ENCODE peak calls at places on chromosomes 13 and 19, in ten cellular contexts. D is NCI-H82; U is stimulated activated effector memory CD8-positive, alpha-beta T cell treated with anti-CD3 and anti-CD28 coated beads, Interleukin-12 subunit alpha, Interleukin-12 subunit beta, amount 100 ng/mL, for 72 hours; R is anterior cingulate cortex; Z is dorsolateral prefrontal cortex; W is WERI-Rb-1; P is NCI-H2107; K is H54; V is DND-41; Y is aorta. M is an unnamed sample.

GRCh38 chr19:18441804-18442788 is 4.2 kb upstream of the ISYNA1 start:
- DNase-seq in V (no peak), Z (no peak), P (no peak), U (no peak), Y (no peak), W (no peak), R (no peak), D (no peak), K (no peak), M (no peak)

GRCh38 chr13:20566424-20566916 is 487 bp upstream of the IFT88 start:
- DNase-seq in U (peak; percentile 14), Y (no peak), D (peak; percentile 99), V (no peak), P (no peak), K (peak; percentile 29), R (no peak), W (peak; percentile 96), Z (no peak), M (peak; percentile 84)

GRCh38 chr19:30093966-30094770 is 152.1 kb downstream of the URI1 start:
- DNase-seq in R (no peak), D (no peak), Y (peak; percentile 29), K (no peak), Z (no peak), P (no peak), W (no peak), U (no peak), V (no peak), M (no peak)

GRCh38 chr13:35714588-35714987 is 238.1 kb upstream of the MAB21L1 start:
- DNase-seq in V (no peak), W (peak; percentile 86), U (no peak), P (no peak), Y (no peak), R (no peak), Z (no peak), K (no peak), D (peak; percentile 72), M (no peak)

GRCh38 chr19:51760811-51761356 is at the start of gene FPR2:
- DNase-seq in Y (no peak), D (no peak), K (no peak), W (no peak), V (no peak), P (no peak), R (no peak), U (no peak), Z (no peak), M (no peak)

GRCh38 chr13:26384587-26384986 is 130.7 kb downstream of the CDK8 start:
- DNase-seq in V (no peak), W (no peak), R (no peak), Y (no peak), D (no peak), K (no peak), P (no peak), U (no peak), Z (no peak), M (no peak)

GRCh38 chr13:43546260-43546659 is 240.5 kb downstream of the ENOX1 start:
- DNase-seq in Z (no peak), U (no peak), R (no peak), K (no peak), V (peak; percentile 5), W (no peak), P (no peak), D (no peak), Y (no peak), M (peak; percentile 30)

GRCh38 chr19:17883627-17884413 is 12.1 kb downstream of the SLC5A5 start:
- DNase-seq in U (no peak), D (peak; percentile 89), P (no peak), K (peak; percentile 47), Z (no peak), W (no peak), V (no peak), R (no peak), Y (no peak), M (no peak)

GRCh38 chr19:38769635-38770211 is 3.6 kb downstream of the LGALS7 start:
- DNase-seq in W (no peak), V (no peak), P (no peak), D (peak; percentile 23), U (peak; percentile 97), Y (peak; percentile 94), R (no peak), K (no peak), Z (peak; percentile 26), M (peak; percentile 85)

GRCh38 chr13:80989770-80990169 is 648.8 kb upstream of the SPRY2 start:
- DNase-seq in U (no peak), D (no peak), K (no peak), Z (no peak), V (no peak), R (no peak), Y (no peak), W (no peak), P (no peak), M (no peak)

GRCh38 chr19:49916839-49917733 is 11.9 kb upstream of the ATF5 start:
- DNase-seq in K (no peak), W (no peak), Y (no peak), U (no peak), P (no peak), R (no peak), D (no peak), V (no peak), Z (no peak), M (peak; percentile 14)

GRCh38 chr13:35514801-35515502 is 38.5 kb upstream of the MAB21L1 start:
- DNase-seq in U (no peak), Y (no peak), K (no peak), Z (no peak), P (no peak), W (no peak), R (no peak), V (no peak), D (peak; percentile 75), M (no peak)

GRCh38 chr13:59488436-59488835 is 675.3 kb downstream of the DIAPH3 start:
- DNase-seq in P (no peak), Z (no peak), K (no peak), U (no peak), V (no peak), Y (no peak), W (no peak), D (no peak), R (no peak), M (peak; percentile 20)

GRCh38 chr19:35170359-35171061 is 16.0 kb downstream of the FXYD5 start:
- DNase-seq in R (no peak), U (no peak), D (no peak), V (no peak), Z (no peak), Y (no peak), P (no peak), K (no peak), W (no peak), M (no peak)

GRCh38 chr19:57748029-57748428 is 1.4 kb downstream of the ZNF776 start:
- DNase-seq in W (no peak), Z (no peak), Y (no peak), P (no peak), U (no peak), K (no peak), V (no peak), D (no peak), R (no peak), M (no peak)

GRCh38 chr13:75541961-75542360 is 4.3 kb upstream of the COMMD6 start:
- DNase-seq in V (no peak), Y (no peak), D (no peak), U (no peak), P (no peak), R (no peak), K (no peak), Z (no peak), W (no peak), M (no peak)

GRCh38 chr19:27909185-27909840 is 1303.6 kb downstream of the UQCRFS1 start:
- DNase-seq in W (no peak), P (no peak), R (no peak), K (no peak), U (no peak), D (no peak), Z (no peak), V (no peak), Y (no peak), M (no peak)

GRCh38 chr13:38636756-38637155 is 50.1 kb upstream of the FREM2 start:
- DNase-seq in R (no peak), P (no peak), V (no peak), Z (no peak), W (no peak), K (no peak), Y (no peak), U (no peak), D (no peak), M (no peak)

GRCh38 chr13:112366907-112367646 is 9.1 kb upstream of the SPACA7 start:
- DNase-seq in K (no peak), Z (no peak), V (no peak), U (no peak), R (no peak), P (no peak), W (no peak), Y (no peak), D (no peak), M (no peak)

GRCh38 chr13:94716016-94716415 is 3.7 kb upstream of the SOX21 start:
- DNase-seq in P (no peak), U (no peak), Z (no peak), K (no peak), W (no peak), Y (no peak), R (no peak), V (no peak), D (peak; percentile 32), M (no peak)

GRCh38 chr13:33644607-33645543 is 173.1 kb upstream of the RFC3 start:
- DNase-seq in W (no peak), V (no peak), Y (no peak), R (no peak), K (no peak), U (no peak), Z (no peak), D (no peak), P (no peak), M (no peak)

GRCh38 chr19:15556634-15557181 is 48.4 kb downstream of the CYP4F22 start:
- DNase-seq in P (no peak), U (no peak), D (no peak), K (no peak), W (no peak), Z (no peak), V (no peak), R (no peak), Y (no peak), M (no peak)

GRCh38 chr13:21399741-21400140 is 59.4 kb downstream of the ZDHHC20 start:
- DNase-seq in Z (no peak), W (no peak), K (no peak), V (peak; percentile 17), D (no peak), R (no peak), P (no peak), U (no peak), Y (no peak), M (no peak)

GRCh38 chr19:53147645-53148044 is 11.2 kb downstream of the ZNF347 start:
- DNase-seq in V (no peak), P (no peak), Z (no peak), R (no peak), Y (no peak), W (no peak), K (no peak), U (no peak), D (no peak), M (no peak)

M was measured in foreskin fibroblast.